ENCODE peak calls at places on chromosomes 16 and 17, in ten cellular contexts. U is HS-5; Y is mesendoderm; Q is left cardiac atrium; W is GF-D8; X is activated gamma-delta T cell treated with Interleukin-2 at 50 U/mL for 16 hours; P is T-helper 2 cell; K is stimulated activated CD8-positive, alpha-beta memory T cell treated with anti-CD3 and anti-CD28 coated beads, Interleukin-15, amount 100 ng/mL, for 1 hour; C is KBM-7; F is GM13977. N is an unnamed sample.

GRCh38 chr17:40699359-40699758 is 4.2 kb downstream of the KRT24 start:
- DNase-seq in U (no peak), Y (no peak), Q (no peak), W (no peak), X (no peak), P (no peak), K (no peak), C (no peak), F (no peak), N (no peak)

GRCh38 chr16:83785455-83785854 is 22.3 kb upstream of the HSBP1 start:
- DNase-seq in U (no peak), Y (peak), Q (no peak), W (no peak), X (no peak), P (no peak), K (no peak), C (no peak), F (no peak), N (no peak)

GRCh38 chr16:20801278-20801677 is 5.0 kb downstream of the ERI2 start:
- DNase-seq in U (no peak), Y (no peak), Q (no peak), W (no peak), X (no peak), P (no peak), K (no peak), C (no peak), F (no peak), N (no peak)

GRCh38 chr16:7405166-7405565 is 72.5 kb downstream of the RBFOX1 start:
- DNase-seq in U (no peak), Y (peak), Q (peak), W (no peak), X (no peak), P (no peak), K (no peak), C (no peak), F (no peak), N (no peak)

GRCh38 chr17:41301916-41302901 is at the start of gene KRTAP29-1:
- DNase-seq in U (no peak), Y (no peak), Q (peak), W (no peak), X (no peak), P (no peak), K (no peak), C (no peak), F (no peak), N (no peak)

GRCh38 chr17:77471984-77472836 is 331.4 kb downstream of the SEC14L1 start:
- DNase-seq in U (no peak), Y (peak), Q (peak), W (no peak), X (no peak), P (no peak), K (no peak), C (peak), F (no peak), N (peak)

GRCh38 chr16:19810817-19811731 is 73.6 kb downstream of the GPRC5B start:
- DNase-seq in U (peak), Y (no peak), Q (no peak), W (no peak), X (no peak), P (no peak), K (no peak), C (no peak), F (no peak), N (peak)

GRCh38 chr16:24348511-24349290 is 92.6 kb downstream of the CACNG3 start:
- DNase-seq in U (no peak), Y (peak), Q (no peak), W (no peak), X (no peak), P (no peak), K (no peak), C (no peak), F (no peak), N (no peak)

GRCh38 chr16:23670137-23670776 is 8.4 kb upstream of the PLK1 start:
- DNase-seq in U (peak), Y (no peak), Q (no peak), W (no peak), X (no peak), P (no peak), K (no peak), C (no peak), F (peak), N (peak)

GRCh38 chr16:80570106-80570478 is 29.3 kb downstream of the DYNLRB2 start:
- DNase-seq in U (no peak), Y (no peak), Q (no peak), W (no peak), X (no peak), P (no peak), K (no peak), C (no peak), F (no peak), N (peak)

GRCh38 chr17:46159686-46160085 is 33.5 kb downstream of the KANSL1 start:
- DNase-seq in U (no peak), Y (no peak), Q (no peak), W (no peak), X (no peak), P (no peak), K (no peak), C (no peak), F (no peak), N (no peak)

GRCh38 chr17:81429353-81429774 is 34.1 kb downstream of the BAHCC1 start:
- DNase-seq in U (no peak), Y (no peak), Q (peak), W (peak), X (no peak), P (no peak), K (no peak), C (no peak), F (no peak), N (no peak)

GRCh38 chr16:49112754-49113153 is 168.9 kb downstream of the CBLN1 start:
- DNase-seq in U (no peak), Y (no peak), Q (peak), W (no peak), X (no peak), P (no peak), K (no peak), C (no peak), F (no peak), N (no peak)

GRCh38 chr17:79556263-79556662 is 54.6 kb downstream of the RBFOX3 start:
- DNase-seq in U (no peak), Y (no peak), Q (no peak), W (no peak), X (no peak), P (no peak), K (no peak), C (no peak), F (no peak), N (no peak)

GRCh38 chr17:37608369-37609169 is 649 bp downstream of the SYNRG start:
- DNase-seq in U (no peak), Y (peak), Q (no peak), W (peak), X (no peak), P (peak), K (no peak), C (peak), F (peak), N (no peak)

GRCh38 chr17:52148969-52149351 is 9.6 kb downstream of the CA10 start:
- DNase-seq in U (no peak), Y (no peak), Q (no peak), W (no peak), X (no peak), P (no peak), K (no peak), C (no peak), F (no peak), N (peak)

GRCh38 chr16:10385725-10386516 is at the start of gene ATF7IP2:
- DNase-seq in U (peak), Y (peak), Q (peak), W (peak), X (peak), P (peak), K (peak), C (peak), F (peak), N (peak)

GRCh38 chr17:77451894-77452852 is 311.4 kb downstream of the SEC14L1 start:
- DNase-seq in U (no peak), Y (peak), Q (peak), W (no peak), X (no peak), P (no peak), K (no peak), C (no peak), F (no peak), N (no peak)

GRCh38 chr17:45640141-45640850 is 143.8 kb upstream of the CRHR1 start:
- DNase-seq in U (peak), Y (peak), Q (peak), W (no peak), X (peak), P (peak), K (peak), C (peak), F (peak), N (peak)

GRCh38 chr16:67673712-67674580 is 7.3 kb downstream of the C16orf86 start:
- DNase-seq in U (no peak), Y (no peak), Q (peak), W (peak), X (no peak), P (no peak), K (no peak), C (peak), F (no peak), N (no peak)

GRCh38 chr16:55557186-55557585 is 9.3 kb upstream of the CAPNS2 start:
- DNase-seq in U (no peak), Y (no peak), Q (no peak), W (no peak), X (no peak), P (no peak), K (no peak), C (no peak), F (no peak), N (no peak)

GRCh38 chr17:28488884-28489276 is 15.4 kb downstream of the SLC13A2 start:
- DNase-seq in U (no peak), Y (no peak), Q (no peak), W (no peak), X (no peak), P (no peak), K (no peak), C (no peak), F (no peak), N (no peak)

GRCh38 chr16:68786685-68787418 is 49.8 kb downstream of the CDH1 start:
- DNase-seq in U (no peak), Y (no peak), Q (no peak), W (no peak), X (no peak), P (no peak), K (no peak), C (no peak), F (no peak), N (peak)

GRCh38 chr17:64230551-64231408 is 32.3 kb downstream of the TEX2 start:
- DNase-seq in U (peak), Y (no peak), Q (no peak), W (no peak), X (no peak), P (no peak), K (no peak), C (no peak), F (no peak), N (peak)

GRCh38 chr17:41505836-41506767 is 690 bp upstream of the KRT13 start:
- DNase-seq in U (no peak), Y (no peak), Q (no peak), W (no peak), X (no peak), P (no peak), K (no peak), C (peak), F (no peak), N (peak)

GRCh38 chr16:27326738-27327585 is 13.2 kb downstream of the IL4R start:
- DNase-seq in U (peak), Y (peak), Q (peak), W (peak), X (no peak), P (no peak), K (no peak), C (peak), F (no peak), N (peak)

GRCh38 chr16:49733278-49734009 is 122.5 kb downstream of the ZNF423 start:
- DNase-seq in U (no peak), Y (no peak), Q (no peak), W (no peak), X (no peak), P (no peak), K (no peak), C (no peak), F (no peak), N (no peak)

GRCh38 chr16:27080870-27081269 is 14.1 kb downstream of the C16orf82 start:
- DNase-seq in U (peak), Y (peak), Q (no peak), W (no peak), X (no peak), P (no peak), K (no peak), C (peak), F (no peak), N (no peak)

GRCh38 chr17:8935194-8935593 is 30.3 kb downstream of the PIK3R5 start:
- DNase-seq in U (peak), Y (peak), Q (no peak), W (peak), X (peak), P (no peak), K (no peak), C (peak), F (no peak), N (peak)

GRCh38 chr16:81604960-81605383 is 160.4 kb downstream of the CMIP start:
- DNase-seq in U (no peak), Y (no peak), Q (no peak), W (no peak), X (no peak), P (no peak), K (no peak), C (no peak), F (no peak), N (peak)

GRCh38 chr16:27999687-28000086 is 63.8 kb downstream of the GSG1L start:
- DNase-seq in U (no peak), Y (no peak), Q (no peak), W (no peak), X (no peak), P (no peak), K (no peak), C (no peak), F (no peak), N (peak)